ENCODE peak calls at places on chromosome 7, in nine cellular contexts. E is GM23338; R is CD8-positive, alpha-beta T cell; Z is fibroblast of lung; W is cardiac muscle cell; H is HepG2; P is A549; O is H9; A is upper lobe of left lung. Y is an unnamed sample. For H3K4me1, the result is how much of the 10 kb centered on the place peaks cover.

GRCh38 chr7:142901426-142902259 is 16.1 kb upstream of the TRPV6 start:
- DNase-seq in E (no peak), R (no peak), Z (no peak), W (no peak), H (no peak), P (no peak), O (no peak), A (no peak), Y (no peak)

GRCh38 chr7:106767073-106767472 is 98.0 kb upstream of the PIK3CG start:
- DNase-seq in E (no peak), R (no peak), Z (peak), W (peak), H (no peak), P (no peak), O (no peak), A (no peak), Y (no peak)

GRCh38 chr7:151113344-151114150 is 27.3 kb downstream of the AGAP3 start:
- DNase-seq in E (peak), R (no peak), Z (peak), W (peak), H (no peak), P (peak), O (peak), A (no peak), Y (no peak)

GRCh38 chr7:42237162-42237821 is at the start of gene GLI3:
- DNase-seq in E (peak), R (no peak), Z (peak), W (peak), H (no peak), P (peak), O (peak), A (peak), Y (peak)

GRCh38 chr7:30799976-30800661 is 28.9 kb downstream of the MINDY4 start:
- DNase-seq in E (no peak), R (no peak), Z (no peak), W (no peak), H (no peak), P (no peak), O (no peak), A (no peak), Y (no peak)

GRCh38 chr7:867406-868188 is 8.8 kb upstream of the GET4 start:
- DNase-seq in E (no peak), R (no peak), Z (peak), W (no peak), H (no peak), P (peak), O (no peak), A (peak), Y (peak)

GRCh38 chr7:151809156-151809863 is 67.6 kb downstream of the PRKAG2 start:
- DNase-seq in E (no peak), R (no peak), Z (no peak), W (no peak), H (no peak), P (no peak), O (no peak), A (no peak), Y (no peak)

GRCh38 chr7:47584128-47584865 is 2.4 kb upstream of the TNS3 start:
- DNase-seq in E (no peak), R (no peak), Z (no peak), W (no peak), H (no peak), P (no peak), O (no peak), A (no peak), Y (no peak)

GRCh38 chr7:115838829-115839228 is 191.7 kb downstream of the TFEC start:
- DNase-seq in E (no peak), R (no peak), Z (no peak), W (peak), H (no peak), P (no peak), O (no peak), A (no peak), Y (no peak)

GRCh38 chr7:140562921-140563600 is 77.6 kb downstream of the DENND2A start:
- DNase-seq in E (peak), R (no peak), Z (peak), W (peak), H (no peak), P (no peak), O (no peak), A (no peak), Y (no peak)

GRCh38 chr7:112383671-112384417 is 66.4 kb upstream of the IFRD1 start:
- DNase-seq in E (peak), R (no peak), Z (peak), W (peak), H (no peak), P (no peak), O (peak), A (no peak), Y (no peak)

GRCh38 chr7:82595176-82595575 is 151.6 kb upstream of the CACNA2D1 start:
- DNase-seq in E (no peak), R (no peak), Z (peak), W (no peak), H (no peak), P (no peak), O (no peak), A (no peak), Y (no peak)

GRCh38 chr7:87328281-87328680 is 17.2 kb upstream of the CROT start:
- DNase-seq in E (peak), R (no peak), Z (peak), W (peak), H (no peak), P (no peak), O (no peak), A (no peak), Y (no peak)

GRCh38 chr7:71511361-71511807 is 379.4 kb downstream of the GALNT17 start:
- DNase-seq in E (peak), R (no peak), Z (no peak), W (no peak), H (no peak), P (no peak), O (peak), A (no peak), Y (no peak)

GRCh38 chr7:149147730-149148653 is 739 bp downstream of the ZNF398 start:
- DNase-seq in E (peak), R (peak), Z (peak), W (peak), H (peak), P (peak), O (no peak), A (peak), Y (no peak)

GRCh38 chr7:87866089-87866488 is 10.1 kb downstream of the SLC25A40 start:
- DNase-seq in E (no peak), R (no peak), Z (no peak), W (no peak), H (no peak), P (no peak), O (no peak), A (no peak), Y (no peak)

GRCh38 chr7:33183504-33183903 is 54.1 kb downstream of the BBS9 start:
- DNase-seq in E (no peak), R (no peak), Z (no peak), W (no peak), H (no peak), P (no peak), O (no peak), A (no peak), Y (no peak)

GRCh38 chr7:24912874-24913514 is 67.0 kb downstream of the OSBPL3 start:
- DNase-seq in E (no peak), R (no peak), Z (no peak), W (no peak), H (no peak), P (no peak), O (no peak), A (no peak), Y (no peak)

GRCh38 chr7:17040701-17041100 is 158.9 kb upstream of the AGR3 start:
- DNase-seq in E (no peak), R (no peak), Z (peak), W (peak), H (no peak), P (no peak), O (no peak), A (no peak), Y (no peak)

GRCh38 chr7:17043012-17043877 is 161.5 kb upstream of the AGR3 start:
- DNase-seq in E (no peak), R (no peak), Z (peak), W (peak), H (no peak), P (no peak), O (no peak), A (no peak), Y (no peak)

GRCh38 chr7:17044396-17044795 is 162.6 kb upstream of the AGR3 start:
- DNase-seq in E (no peak), R (no peak), Z (no peak), W (no peak), H (peak), P (no peak), O (no peak), A (no peak), Y (no peak)

GRCh38 chr7:17041324-17041723 is 159.5 kb upstream of the AGR3 start:
- DNase-seq in E (no peak), R (no peak), Z (peak), W (peak), H (peak), P (no peak), O (no peak), A (no peak), Y (no peak)

DNA sequence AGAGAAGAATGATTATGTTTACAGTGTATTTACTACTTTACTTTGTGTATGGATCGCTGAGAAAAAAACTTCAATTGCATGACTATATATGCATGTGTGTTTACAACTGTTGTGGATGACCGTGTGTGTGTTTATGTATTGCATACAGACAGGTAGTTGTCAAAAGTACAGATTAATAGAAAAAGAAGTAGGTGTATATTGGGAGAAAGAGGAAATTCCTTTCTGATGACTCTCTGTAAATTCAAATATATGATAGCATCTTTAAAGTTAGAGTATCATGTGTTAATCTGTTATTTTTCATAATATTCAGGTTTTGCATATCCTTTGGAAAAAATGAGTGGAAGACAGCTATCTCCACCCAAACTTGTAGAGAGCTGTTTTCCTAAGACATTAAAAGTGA is 160.4 kb upstream of the AGR3 start:
- DNase-seq in E (no peak), R (no peak), Z (no peak), W (no peak), H (no peak), P (no peak), O (no peak), A (no peak), Y (no peak)
- H3K27ac ChIP-seq in E (no peak), R (no peak), Z (peak), W (no peak), H (no peak), P (peak), O (no peak), A (peak), Y (no peak)

DNA sequence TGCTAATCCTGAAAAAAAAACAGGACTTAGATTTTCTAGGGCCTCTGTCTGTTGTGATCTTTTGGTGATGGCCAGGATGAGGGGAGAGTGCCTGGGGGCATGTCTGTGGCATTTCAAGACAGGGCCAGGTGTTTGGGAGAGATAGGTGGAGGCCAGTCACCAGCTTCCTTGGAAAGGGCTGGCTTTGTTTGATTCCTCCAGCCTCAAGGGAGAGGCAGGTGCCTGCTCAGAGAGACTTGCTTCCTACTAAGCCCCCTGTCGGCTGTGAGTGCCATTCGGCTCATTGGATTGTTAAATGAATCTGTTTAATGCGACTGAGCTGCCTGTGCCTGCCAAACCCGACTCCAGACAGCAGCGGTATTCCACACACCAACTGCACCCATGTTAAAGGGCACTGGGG is 304.1 kb upstream of the COBL start:
- DNase-seq in E (peak), R (no peak), Z (no peak), W (no peak), H (no peak), P (no peak), O (peak), A (no peak), Y (no peak)
- H3K4me1 ChIP-seq in E (under half), R (under half), Z (under half), W (under half), H (under half), P (under half), O (under half), A (under half), Y (under half)

GRCh38 chr7:45580053-45580872 is 6.1 kb downstream of the ADCY1 start:
- DNase-seq in E (peak), R (no peak), Z (no peak), W (no peak), H (no peak), P (no peak), O (peak), A (peak), Y (no peak)
- TF ChIP-seq CTCF in E (peak), R (no peak), Z (peak), W (peak), H (peak), P (no peak), O (peak), A (no peak), Y (no peak)

GRCh38 chr7:155297517-155298287 is at the start of gene INSIG1:
- DNase-seq in E (peak), R (peak), Z (peak), W (peak), H (no peak), P (peak), O (peak), A (peak), Y (peak)

GRCh38 chr7:155300641-155301452 is 3.2 kb downstream of the INSIG1 start:
- DNase-seq in E (no peak), R (no peak), Z (no peak), W (no peak), H (no peak), P (no peak), O (no peak), A (no peak), Y (no peak)

GRCh38 chr7:155298288-155298833 is 683 bp downstream of the INSIG1 start:
- DNase-seq in E (peak), R (peak), Z (no peak), W (no peak), H (no peak), P (no peak), O (no peak), A (peak), Y (no peak)

GRCh38 chr7:155299539-155300202 is 2.0 kb downstream of the INSIG1 start:
- DNase-seq in E (no peak), R (peak), Z (no peak), W (no peak), H (no peak), P (no peak), O (no peak), A (no peak), Y (no peak)

GRCh38 chr7:155298834-155299538 is 1.3 kb downstream of the INSIG1 start:
- DNase-seq in E (peak), R (peak), Z (peak), W (peak), H (no peak), P (peak), O (peak), A (peak), Y (peak)
- H3K27ac ChIP-seq in E (peak), R (peak), Z (peak), W (peak), H (no peak), P (peak), O (no peak), A (peak), Y (peak)

GRCh38 chr7:6251653-6252052 is 20.8 kb downstream of the CYTH3 start:
- DNase-seq in E (no peak), R (no peak), Z (peak), W (no peak), H (no peak), P (no peak), O (no peak), A (no peak), Y (no peak)

GRCh38 chr7:6250364-6250833 is 22.0 kb downstream of the CYTH3 start:
- DNase-seq in E (no peak), R (no peak), Z (peak), W (no peak), H (no peak), P (no peak), O (no peak), A (no peak), Y (no peak)

GRCh38 chr7:6252748-6253147 is 19.7 kb downstream of the CYTH3 start:
- DNase-seq in E (no peak), R (no peak), Z (peak), W (peak), H (no peak), P (no peak), O (no peak), A (no peak), Y (no peak)

GRCh38 chr7:6254891-6255290 is 17.5 kb downstream of the CYTH3 start:
- DNase-seq in E (no peak), R (no peak), Z (peak), W (no peak), H (no peak), P (no peak), O (no peak), A (no peak), Y (no peak)

GRCh38 chr7:6252310-6252709 is 20.1 kb downstream of the CYTH3 start:
- DNase-seq in E (no peak), R (no peak), Z (peak), W (peak), H (no peak), P (no peak), O (no peak), A (no peak), Y (no peak)
- H3K4me1 ChIP-seq in E (under half), R (under half), Z (under half), W (under half), H (under half), P (under half), O (under half), A (under half), Y (half or more)

GRCh38 chr7:44375236-44375699 is 49.9 kb upstream of the CAMK2B start:
- DNase-seq in E (peak), R (no peak), Z (no peak), W (no peak), H (peak), P (no peak), O (peak), A (no peak), Y (no peak)
- TF ChIP-seq CTCF in E (peak), R (no peak), Z (no peak), W (no peak), H (peak), P (peak), O (peak), A (no peak), Y (peak)

DNA sequence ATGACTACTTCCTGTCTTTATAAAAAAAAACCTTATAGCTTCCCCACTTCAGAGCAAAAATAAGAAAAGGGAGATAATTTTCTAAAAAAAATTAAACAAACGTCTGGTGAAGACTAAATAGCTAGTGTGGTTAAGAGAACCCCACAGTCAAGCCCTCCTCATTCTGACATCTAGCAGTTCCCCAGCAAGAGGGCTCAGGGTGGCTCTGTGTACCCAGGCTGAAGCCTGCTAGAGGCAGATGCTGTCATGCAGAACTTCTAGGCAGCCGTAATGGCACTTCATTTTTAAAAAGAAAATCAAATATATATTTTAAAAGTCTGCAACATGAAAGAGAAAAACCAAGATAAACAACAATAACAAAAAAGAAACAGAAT is 223.1 kb upstream of the KLF14 start:
- DNase-seq in E (no peak), R (no peak), Z (no peak), W (no peak), H (no peak), P (no peak), O (no peak), A (no peak), Y (no peak)
- H3K27ac ChIP-seq in E (no peak), R (peak), Z (no peak), W (no peak), H (no peak), P (peak), O (no peak), A (peak), Y (peak)